ENCODE peak calls at places on chromosomes 2 and 18, in four cellular contexts. One of them, this sample, is unnamed.

GRCh38 chr18:44245026-44245425 is 435.7 kb upstream of the SETBP1 start:
- ATAC-seq in upper lobe of right lung: no peak
- ATAC-seq in upper lobe of left lung: no peak
- ATAC-seq in natural killer cell: no peak
- ATAC-seq in this sample: no peak

GRCh38 chr2:179946810-179947485 is 60.1 kb downstream of the CWC22 start:
- ATAC-seq in upper lobe of right lung: no peak
- ATAC-seq in upper lobe of left lung: no peak
- ATAC-seq in natural killer cell: no peak
- ATAC-seq in this sample: no peak

GRCh38 chr18:34998677-34999076 is 42.5 kb upstream of the MAPRE2 start:
- ATAC-seq in upper lobe of right lung: no peak
- ATAC-seq in upper lobe of left lung: no peak
- ATAC-seq in natural killer cell: no peak
- ATAC-seq in this sample: no peak

GRCh38 chr2:195363496-195363895 is 293.5 kb upstream of the SLC39A10 start:
- ATAC-seq in upper lobe of right lung: no peak
- ATAC-seq in upper lobe of left lung: no peak
- ATAC-seq in natural killer cell: no peak
- ATAC-seq in this sample: peak

GRCh38 chr2:11543337-11544216 is 9.7 kb downstream of the GREB1 start:
- ATAC-seq in upper lobe of right lung: no peak
- ATAC-seq in upper lobe of left lung: no peak
- ATAC-seq in natural killer cell: no peak
- ATAC-seq in this sample: no peak

GRCh38 chr2:43121915-43122314 is 104.5 kb downstream of the ZFP36L2 start:
- ATAC-seq in upper lobe of right lung: no peak
- ATAC-seq in upper lobe of left lung: no peak
- ATAC-seq in natural killer cell: no peak
- ATAC-seq in this sample: peak

GRCh38 chr2:86703704-86704370 is 16.3 kb upstream of the RMND5A start:
- ATAC-seq in upper lobe of right lung: no peak
- ATAC-seq in upper lobe of left lung: no peak
- ATAC-seq in natural killer cell: no peak
- ATAC-seq in this sample: no peak

GRCh38 chr18:76569644-76570415 is 74.8 kb upstream of the ZNF516 start:
- ATAC-seq in upper lobe of right lung: no peak
- ATAC-seq in upper lobe of left lung: no peak
- ATAC-seq in natural killer cell: no peak
- ATAC-seq in this sample: no peak

GRCh38 chr2:10960606-10961489 is 49.1 kb downstream of the KCNF1 start:
- ATAC-seq in upper lobe of right lung: peak
- ATAC-seq in upper lobe of left lung: no peak
- ATAC-seq in natural killer cell: no peak
- ATAC-seq in this sample: no peak

GRCh38 chr2:32727157-32727556 is 99.3 kb downstream of the TTC27 start:
- ATAC-seq in upper lobe of right lung: no peak
- ATAC-seq in upper lobe of left lung: no peak
- ATAC-seq in natural killer cell: no peak
- ATAC-seq in this sample: no peak

GRCh38 chr2:121839584-121839983 is 84.1 kb downstream of the TSN start:
- ATAC-seq in upper lobe of right lung: no peak
- ATAC-seq in upper lobe of left lung: no peak
- ATAC-seq in natural killer cell: no peak
- ATAC-seq in this sample: no peak

This sample was measured in esophagus mucosa.